ENCODE peak calls at places on chromosomes 3 and 15, in six cellular contexts. W is neural progenitor cell, H is astrocyte of the spinal cord, P is AG04450, C is dermis blood vessel endothelial cell, R is stromal cell of bone marrow. X is an unnamed sample.

GRCh38 chr15:66129561-66129960 is 124.0 kb downstream of the MEGF11 start:
- DNase-seq in R (no peak), C (no peak), P (no peak), H (no peak), W (no peak), X (no peak)

GRCh38 chr3:184472723-184473419 is 88.7 kb upstream of the EPHB3 start:
- DNase-seq in H (no peak), R (no peak), W (no peak), P (no peak), C (peak), X (peak)

GRCh38 chr3:146818301-146818700 is 213.2 kb upstream of the PLSCR5 start:
- DNase-seq in H (no peak), W (no peak), C (no peak), P (no peak), R (no peak), X (no peak)

GRCh38 chr3:59446775-59447465 is 397.1 kb upstream of the CFAP20DC start:
- DNase-seq in H (no peak), P (no peak), W (peak), C (no peak), R (no peak), X (no peak)

GRCh38 chr15:97425596-97425995 is 534.9 kb upstream of the ARRDC4 start:
- DNase-seq in C (no peak), W (no peak), R (no peak), H (peak), P (no peak), X (no peak)

GRCh38 chr3:119098620-119099222 is 47.2 kb upstream of the TEX55 start:
- DNase-seq in R (peak), C (peak), P (peak), W (peak), H (peak), X (peak)

GRCh38 chr3:134299888-134300206 is 49.2 kb upstream of the RYK start:
- DNase-seq in H (no peak), W (no peak), C (no peak), R (no peak), P (no peak), X (no peak)

GRCh38 chr3:113405180-113405579 is 36.1 kb downstream of the CFAP44 start:
- DNase-seq in C (peak), W (no peak), R (peak), P (no peak), H (peak), X (peak)

GRCh38 chr15:57572463-57572862 is 19.2 kb upstream of the MYZAP start:
- DNase-seq in C (no peak), R (no peak), W (no peak), P (no peak), H (no peak), X (no peak)

GRCh38 chr3:150062492-150062891 is 91.8 kb upstream of the PFN2 start:
- DNase-seq in H (peak), P (no peak), W (peak), R (peak), C (no peak), X (no peak)

GRCh38 chr15:38075466-38075865 is 141.0 kb downstream of the TMCO5A start:
- DNase-seq in R (no peak), P (no peak), W (no peak), H (no peak), C (no peak), X (no peak)

GRCh38 chr3:176978441-176978840 is 218.8 kb downstream of the TBL1XR1 start:
- DNase-seq in C (peak), H (no peak), P (no peak), W (no peak), R (no peak), X (peak)

GRCh38 chr15:65980824-65981456 is 111.6 kb downstream of the RAB11A start:
- DNase-seq in C (peak), P (peak), W (peak), H (peak), R (peak), X (peak)

GRCh38 chr3:129526121-129526900 is 2.1 kb upstream of the RHO start:
- DNase-seq in C (no peak), H (peak), W (peak), P (no peak), R (no peak), X (no peak)

GRCh38 chr3:14353486-14353885 is 48.9 kb upstream of the SLC6A6 start:
- DNase-seq in W (peak), C (no peak), P (no peak), H (no peak), R (no peak), X (no peak)

GRCh38 chr3:49273825-49274532 is 3.1 kb downstream of the C3orf62 start:
- DNase-seq in P (no peak), C (no peak), R (no peak), H (no peak), W (no peak), X (no peak)

GRCh38 chr3:179175358-179175757 is 27.2 kb downstream of the PIK3CA start:
- DNase-seq in C (no peak), P (no peak), H (no peak), R (no peak), W (peak), X (no peak)

GRCh38 chr3:15157441-15157840 is 48.6 kb upstream of the CAPN7 start:
- DNase-seq in H (no peak), W (no peak), P (no peak), R (no peak), C (no peak), X (no peak)

GRCh38 chr3:53114412-53115074 is 15.7 kb downstream of the RFT1 start:
- DNase-seq in P (no peak), R (no peak), W (no peak), C (peak), H (no peak), X (no peak)

GRCh38 chr15:71199384-71200351 is 84.4 kb downstream of the THSD4 start:
- DNase-seq in H (no peak), R (no peak), P (no peak), C (no peak), W (no peak), X (no peak)

GRCh38 chr15:101167791-101168462 is 83.9 kb downstream of the CHSY1 start:
- DNase-seq in C (peak), R (peak), P (peak), W (no peak), H (peak), X (peak)

GRCh38 chr3:96266395-96267187 is 547.8 kb upstream of the EPHA6 start:
- DNase-seq in H (peak), C (peak), P (no peak), W (no peak), R (no peak), X (peak)

GRCh38 chr3:135238201-135238600 is 443.1 kb downstream of the EPHB1 start:
- DNase-seq in W (no peak), C (no peak), R (no peak), P (no peak), H (no peak), X (no peak)

GRCh38 chr3:159432721-159433300 is 555.8 kb upstream of the IL12A start:
- DNase-seq in P (no peak), C (peak), H (peak), W (no peak), R (no peak), X (peak)

GRCh38 chr3:148079370-148079769 is 618.3 kb upstream of the AGTR1 start:
- DNase-seq in C (no peak), P (no peak), H (peak), R (peak), W (peak), X (no peak)

X was measured in endothelial cell of umbilical vein.